ENCODE peak calls at places on chromosomes 2 and 18, in five cellular contexts. One of them, this sample, is unnamed.

GRCh38 chr2:168207861-168208260 is 39.5 kb downstream of the STK39 start:
- DNase-seq in lung microvascular endothelial cell: no peak
- DNase-seq in GM04503: no peak
- DNase-seq in stimulated activated naive B cell treated with anti-CD40 and anti-IgM and Interleukin-4, amounts not matched to agents 10 μg/mL and 1 μg/mL and 100 μg/mL, for 72 hours: no peak
- DNase-seq in left ventricle myocardium inferior: no peak
- DNase-seq in this sample: no peak

GRCh38 chr2:42904576-42904876 is 112.1 kb upstream of the HAAO start:
- DNase-seq in lung microvascular endothelial cell: no peak
- DNase-seq in GM04503: no peak
- DNase-seq in left ventricle myocardium inferior: no peak
- DNase-seq in stimulated activated naive B cell treated with anti-CD40 and anti-IgM and Interleukin-4, amounts not matched to agents 10 μg/mL and 1 μg/mL and 100 μg/mL, for 72 hours: no peak
- DNase-seq in this sample: no peak

GRCh38 chr18:47036298-47036874 is 965 bp upstream of the ELOA2 start:
- DNase-seq in GM04503: peak; percentile 12
- DNase-seq in lung microvascular endothelial cell: peak; percentile 43
- DNase-seq in stimulated activated naive B cell treated with anti-CD40 and anti-IgM and Interleukin-4, amounts not matched to agents 10 μg/mL and 1 μg/mL and 100 μg/mL, for 72 hours: no peak
- DNase-seq in left ventricle myocardium inferior: no peak
- DNase-seq in this sample: peak; percentile 45

GRCh38 chr2:144774786-144775185 is 254.9 kb upstream of the ZEB2 start:
- DNase-seq in left ventricle myocardium inferior: no peak
- DNase-seq in GM04503: no peak
- DNase-seq in lung microvascular endothelial cell: no peak
- DNase-seq in stimulated activated naive B cell treated with anti-CD40 and anti-IgM and Interleukin-4, amounts not matched to agents 10 μg/mL and 1 μg/mL and 100 μg/mL, for 72 hours: no peak
- DNase-seq in this sample: no peak

GRCh38 chr2:8000861-8001260 is 681.0 kb upstream of the ID2 start:
- DNase-seq in lung microvascular endothelial cell: no peak
- DNase-seq in stimulated activated naive B cell treated with anti-CD40 and anti-IgM and Interleukin-4, amounts not matched to agents 10 μg/mL and 1 μg/mL and 100 μg/mL, for 72 hours: no peak
- DNase-seq in left ventricle myocardium inferior: no peak
- DNase-seq in GM04503: no peak
- DNase-seq in this sample: no peak

GRCh38 chr2:17878222-17879136 is at the start of gene KCNS3:
- DNase-seq in GM04503: no peak
- DNase-seq in lung microvascular endothelial cell: peak; percentile 30
- DNase-seq in left ventricle myocardium inferior: peak; percentile 49
- DNase-seq in stimulated activated naive B cell treated with anti-CD40 and anti-IgM and Interleukin-4, amounts not matched to agents 10 μg/mL and 1 μg/mL and 100 μg/mL, for 72 hours: peak; percentile 8
- DNase-seq in this sample: peak; percentile 22

GRCh38 chr2:207446653-207447052 is 83.1 kb upstream of the CREB1 start:
- DNase-seq in stimulated activated naive B cell treated with anti-CD40 and anti-IgM and Interleukin-4, amounts not matched to agents 10 μg/mL and 1 μg/mL and 100 μg/mL, for 72 hours: no peak
- DNase-seq in GM04503: no peak
- DNase-seq in lung microvascular endothelial cell: no peak
- DNase-seq in left ventricle myocardium inferior: no peak
- DNase-seq in this sample: no peak

GRCh38 chr2:205079173-205079572 is 533.9 kb downstream of the PARD3B start:
- DNase-seq in lung microvascular endothelial cell: no peak
- DNase-seq in GM04503: no peak
- DNase-seq in stimulated activated naive B cell treated with anti-CD40 and anti-IgM and Interleukin-4, amounts not matched to agents 10 μg/mL and 1 μg/mL and 100 μg/mL, for 72 hours: no peak
- DNase-seq in left ventricle myocardium inferior: no peak
- DNase-seq in this sample: no peak

GRCh38 chr2:237630216-237631000 is 3.0 kb downstream of the LRRFIP1 start:
- DNase-seq in lung microvascular endothelial cell: no peak
- DNase-seq in left ventricle myocardium inferior: no peak
- DNase-seq in GM04503: no peak
- DNase-seq in stimulated activated naive B cell treated with anti-CD40 and anti-IgM and Interleukin-4, amounts not matched to agents 10 μg/mL and 1 μg/mL and 100 μg/mL, for 72 hours: no peak
- DNase-seq in this sample: no peak

GRCh38 chr2:142973160-142973821 is 95.8 kb downstream of the KYNU start:
- DNase-seq in lung microvascular endothelial cell: no peak
- DNase-seq in stimulated activated naive B cell treated with anti-CD40 and anti-IgM and Interleukin-4, amounts not matched to agents 10 μg/mL and 1 μg/mL and 100 μg/mL, for 72 hours: no peak
- DNase-seq in GM04503: no peak
- DNase-seq in left ventricle myocardium inferior: no peak
- DNase-seq in this sample: no peak

GRCh38 chr18:28175930-28176673 is 828 bp downstream of the CDH2 start:
- DNase-seq in stimulated activated naive B cell treated with anti-CD40 and anti-IgM and Interleukin-4, amounts not matched to agents 10 μg/mL and 1 μg/mL and 100 μg/mL, for 72 hours: no peak
- DNase-seq in lung microvascular endothelial cell: no peak
- DNase-seq in left ventricle myocardium inferior: peak; percentile 21
- DNase-seq in GM04503: no peak
- DNase-seq in this sample: peak; percentile 32

GRCh38 chr18:23968638-23969037 is 45.9 kb upstream of the TTC39C start:
- DNase-seq in lung microvascular endothelial cell: no peak
- DNase-seq in stimulated activated naive B cell treated with anti-CD40 and anti-IgM and Interleukin-4, amounts not matched to agents 10 μg/mL and 1 μg/mL and 100 μg/mL, for 72 hours: no peak
- DNase-seq in GM04503: no peak
- DNase-seq in left ventricle myocardium inferior: no peak
- DNase-seq in this sample: no peak

GRCh38 chr2:141498561-141498960 is 632.3 kb downstream of the LRP1B start:
- DNase-seq in lung microvascular endothelial cell: no peak
- DNase-seq in left ventricle myocardium inferior: no peak
- DNase-seq in stimulated activated naive B cell treated with anti-CD40 and anti-IgM and Interleukin-4, amounts not matched to agents 10 μg/mL and 1 μg/mL and 100 μg/mL, for 72 hours: no peak
- DNase-seq in GM04503: no peak
- DNase-seq in this sample: no peak

GRCh38 chr2:21261591-21261990 is 137.8 kb downstream of the TDRD15 start:
- DNase-seq in GM04503: no peak
- DNase-seq in lung microvascular endothelial cell: no peak
- DNase-seq in left ventricle myocardium inferior: no peak
- DNase-seq in stimulated activated naive B cell treated with anti-CD40 and anti-IgM and Interleukin-4, amounts not matched to agents 10 μg/mL and 1 μg/mL and 100 μg/mL, for 72 hours: no peak
- DNase-seq in this sample: no peak

GRCh38 chr18:7207366-7207765 is 23.5 kb upstream of the LRRC30 start:
- DNase-seq in left ventricle myocardium inferior: no peak
- DNase-seq in stimulated activated naive B cell treated with anti-CD40 and anti-IgM and Interleukin-4, amounts not matched to agents 10 μg/mL and 1 μg/mL and 100 μg/mL, for 72 hours: no peak
- DNase-seq in lung microvascular endothelial cell: no peak
- DNase-seq in GM04503: peak; percentile 2
- DNase-seq in this sample: no peak

GRCh38 chr2:14524041-14524802 is 108.3 kb upstream of the LRATD1 start:
- DNase-seq in lung microvascular endothelial cell: no peak
- DNase-seq in GM04503: peak; percentile 70
- DNase-seq in left ventricle myocardium inferior: no peak
- DNase-seq in stimulated activated naive B cell treated with anti-CD40 and anti-IgM and Interleukin-4, amounts not matched to agents 10 μg/mL and 1 μg/mL and 100 μg/mL, for 72 hours: no peak
- DNase-seq in this sample: no peak

GRCh38 chr18:42742976-42743755 is 372.3 kb downstream of the RIT2 start:
- DNase-seq in GM04503: no peak
- DNase-seq in stimulated activated naive B cell treated with anti-CD40 and anti-IgM and Interleukin-4, amounts not matched to agents 10 μg/mL and 1 μg/mL and 100 μg/mL, for 72 hours: no peak
- DNase-seq in lung microvascular endothelial cell: no peak
- DNase-seq in left ventricle myocardium inferior: no peak
- DNase-seq in this sample: no peak

GRCh38 chr18:41899535-41899934 is 55.5 kb upstream of the PIK3C3 start:
- DNase-seq in GM04503: no peak
- DNase-seq in lung microvascular endothelial cell: no peak
- DNase-seq in left ventricle myocardium inferior: no peak
- DNase-seq in stimulated activated naive B cell treated with anti-CD40 and anti-IgM and Interleukin-4, amounts not matched to agents 10 μg/mL and 1 μg/mL and 100 μg/mL, for 72 hours: no peak
- DNase-seq in this sample: no peak

GRCh38 chr2:210167227-210167626 is 4.0 kb downstream of the KANSL1L start:
- DNase-seq in left ventricle myocardium inferior: no peak
- DNase-seq in lung microvascular endothelial cell: no peak
- DNase-seq in stimulated activated naive B cell treated with anti-CD40 and anti-IgM and Interleukin-4, amounts not matched to agents 10 μg/mL and 1 μg/mL and 100 μg/mL, for 72 hours: no peak
- DNase-seq in GM04503: no peak
- DNase-seq in this sample: no peak

GRCh38 chr2:75481041-75481836 is 79.5 kb downstream of the EVA1A start:
- DNase-seq in left ventricle myocardium inferior: no peak
- DNase-seq in stimulated activated naive B cell treated with anti-CD40 and anti-IgM and Interleukin-4, amounts not matched to agents 10 μg/mL and 1 μg/mL and 100 μg/mL, for 72 hours: no peak
- DNase-seq in GM04503: no peak
- DNase-seq in lung microvascular endothelial cell: peak; percentile 40
- DNase-seq in this sample: peak; percentile 90

GRCh38 chr2:237863102-237863511 is 3.7 kb downstream of the RAMP1 start:
- DNase-seq in left ventricle myocardium inferior: no peak
- DNase-seq in GM04503: no peak
- DNase-seq in stimulated activated naive B cell treated with anti-CD40 and anti-IgM and Interleukin-4, amounts not matched to agents 10 μg/mL and 1 μg/mL and 100 μg/mL, for 72 hours: no peak
- DNase-seq in lung microvascular endothelial cell: no peak
- DNase-seq in this sample: no peak

GRCh38 chr2:67649331-67650071 is 252.4 kb downstream of the ETAA1 start:
- DNase-seq in GM04503: peak; percentile 47
- DNase-seq in lung microvascular endothelial cell: peak; percentile 16
- DNase-seq in stimulated activated naive B cell treated with anti-CD40 and anti-IgM and Interleukin-4, amounts not matched to agents 10 μg/mL and 1 μg/mL and 100 μg/mL, for 72 hours: no peak
- DNase-seq in left ventricle myocardium inferior: peak; percentile 29
- DNase-seq in this sample: peak; percentile 8

GRCh38 chr18:75111673-75112485 is 97.1 kb downstream of the PTGR3 start:
- DNase-seq in stimulated activated naive B cell treated with anti-CD40 and anti-IgM and Interleukin-4, amounts not matched to agents 10 μg/mL and 1 μg/mL and 100 μg/mL, for 72 hours: no peak
- DNase-seq in GM04503: no peak
- DNase-seq in left ventricle myocardium inferior: no peak
- DNase-seq in lung microvascular endothelial cell: no peak
- DNase-seq in this sample: peak; percentile 67

GRCh38 chr2:225272173-225272572 is 127.3 kb upstream of the NYAP2 start:
- DNase-seq in left ventricle myocardium inferior: no peak
- DNase-seq in stimulated activated naive B cell treated with anti-CD40 and anti-IgM and Interleukin-4, amounts not matched to agents 10 μg/mL and 1 μg/mL and 100 μg/mL, for 72 hours: no peak
- DNase-seq in GM04503: no peak
- DNase-seq in lung microvascular endothelial cell: no peak
- DNase-seq in this sample: peak; percentile 2

GRCh38 chr2:128664499-128664971 is 345.9 kb upstream of the HS6ST1 start:
- DNase-seq in stimulated activated naive B cell treated with anti-CD40 and anti-IgM and Interleukin-4, amounts not matched to agents 10 μg/mL and 1 μg/mL and 100 μg/mL, for 72 hours: no peak
- DNase-seq in left ventricle myocardium inferior: no peak
- DNase-seq in lung microvascular endothelial cell: no peak
- DNase-seq in GM04503: no peak
- DNase-seq in this sample: no peak

GRCh38 chr2:186607660-186608324 is 17.9 kb downstream of the ITGAV start:
- DNase-seq in GM04503: no peak
- DNase-seq in stimulated activated naive B cell treated with anti-CD40 and anti-IgM and Interleukin-4, amounts not matched to agents 10 μg/mL and 1 μg/mL and 100 μg/mL, for 72 hours: no peak
- DNase-seq in left ventricle myocardium inferior: no peak
- DNase-seq in lung microvascular endothelial cell: no peak
- DNase-seq in this sample: no peak

GRCh38 chr18:10057808-10058791 is 144.3 kb downstream of the VAPA start:
- DNase-seq in lung microvascular endothelial cell: peak; percentile 55
- DNase-seq in GM04503: peak; percentile 69
- DNase-seq in left ventricle myocardium inferior: no peak
- DNase-seq in stimulated activated naive B cell treated with anti-CD40 and anti-IgM and Interleukin-4, amounts not matched to agents 10 μg/mL and 1 μg/mL and 100 μg/mL, for 72 hours: no peak
- DNase-seq in this sample: no peak

GRCh38 chr2:118221952-118222594 is 133.8 kb downstream of the INSIG2 start:
- DNase-seq in left ventricle myocardium inferior: no peak
- DNase-seq in stimulated activated naive B cell treated with anti-CD40 and anti-IgM and Interleukin-4, amounts not matched to agents 10 μg/mL and 1 μg/mL and 100 μg/mL, for 72 hours: no peak
- DNase-seq in lung microvascular endothelial cell: peak; percentile 85
- DNase-seq in GM04503: peak; percentile 47
- DNase-seq in this sample: peak; percentile 73

GRCh38 chr18:54960197-54960596 is 936 bp upstream of the CCDC68 start:
- DNase-seq in GM04503: no peak
- DNase-seq in stimulated activated naive B cell treated with anti-CD40 and anti-IgM and Interleukin-4, amounts not matched to agents 10 μg/mL and 1 μg/mL and 100 μg/mL, for 72 hours: no peak
- DNase-seq in left ventricle myocardium inferior: no peak
- DNase-seq in lung microvascular endothelial cell: no peak
- DNase-seq in this sample: no peak

GRCh38 chr18:12252061-12252460 is 2.1 kb upstream of the CIDEA start:
- DNase-seq in lung microvascular endothelial cell: no peak
- DNase-seq in GM04503: no peak
- DNase-seq in stimulated activated naive B cell treated with anti-CD40 and anti-IgM and Interleukin-4, amounts not matched to agents 10 μg/mL and 1 μg/mL and 100 μg/mL, for 72 hours: no peak
- DNase-seq in left ventricle myocardium inferior: no peak
- DNase-seq in this sample: no peak

GRCh38 chr2:8543412-8544167 is 138.3 kb upstream of the ID2 start:
- DNase-seq in stimulated activated naive B cell treated with anti-CD40 and anti-IgM and Interleukin-4, amounts not matched to agents 10 μg/mL and 1 μg/mL and 100 μg/mL, for 72 hours: peak; percentile 95
- DNase-seq in lung microvascular endothelial cell: peak; percentile 15
- DNase-seq in left ventricle myocardium inferior: peak; percentile 55
- DNase-seq in GM04503: peak; percentile 61
- DNase-seq in this sample: no peak

GRCh38 chr18:41756141-41756540 is 198.9 kb upstream of the PIK3C3 start:
- DNase-seq in lung microvascular endothelial cell: no peak
- DNase-seq in GM04503: no peak
- DNase-seq in left ventricle myocardium inferior: no peak
- DNase-seq in stimulated activated naive B cell treated with anti-CD40 and anti-IgM and Interleukin-4, amounts not matched to agents 10 μg/mL and 1 μg/mL and 100 μg/mL, for 72 hours: no peak
- DNase-seq in this sample: no peak

GRCh38 chr18:69143084-69143483 is 257.6 kb upstream of the DOK6 start:
- DNase-seq in left ventricle myocardium inferior: no peak
- DNase-seq in GM04503: no peak
- DNase-seq in lung microvascular endothelial cell: no peak
- DNase-seq in stimulated activated naive B cell treated with anti-CD40 and anti-IgM and Interleukin-4, amounts not matched to agents 10 μg/mL and 1 μg/mL and 100 μg/mL, for 72 hours: no peak
- DNase-seq in this sample: no peak

GRCh38 chr2:9106338-9107167 is 100.1 kb upstream of the ASAP2 start:
- DNase-seq in lung microvascular endothelial cell: peak; percentile 85
- DNase-seq in left ventricle myocardium inferior: no peak
- DNase-seq in GM04503: no peak
- DNase-seq in stimulated activated naive B cell treated with anti-CD40 and anti-IgM and Interleukin-4, amounts not matched to agents 10 μg/mL and 1 μg/mL and 100 μg/mL, for 72 hours: no peak
- DNase-seq in this sample: peak; percentile 94